ENCODE peak calls at places on chromosome 16, in eight cellular contexts. K is CD4-positive, CD25-positive, alpha-beta regulatory T cell; O is brain microvascular endothelial cell; M is T-helper 1 cell; Q is HT-29; Y is activated CD4-positive, alpha-beta T cell treated with anti-CD3 and anti-CD28 coated beads, Interleukin-2, amount 10 ng/mL, durations not matched to agents 7 days and 5 days; U is GM04503; R is activated naive CD8-positive, alpha-beta T cell treated with anti-CD3 and anti-CD28 coated beads for 36 hours. G is an unnamed sample.

GRCh38 chr16:48720266-48720665 is 110.3 kb upstream of the N4BP1 start:
- DNase-seq in K (no peak), O (peak), M (no peak), Q (peak), Y (peak), U (no peak), R (no peak), G (no peak)

GRCh38 chr16:64184156-64184555 is 937.7 kb downstream of the CDH11 start:
- DNase-seq in K (no peak), O (no peak), M (no peak), Q (no peak), Y (no peak), U (no peak), R (no peak), G (peak)

GRCh38 chr16:88195911-88196465 is 186.8 kb upstream of the ZNF469 start:
- DNase-seq in K (no peak), O (no peak), M (no peak), Q (no peak), Y (no peak), U (no peak), R (no peak), G (no peak)

GRCh38 chr16:87143661-87144121 is 173.5 kb downstream of the C16orf95 start:
- DNase-seq in K (no peak), O (no peak), M (no peak), Q (no peak), Y (no peak), U (no peak), R (no peak), G (no peak)

GRCh38 chr16:64019339-64019738 is 1102.5 kb downstream of the CDH11 start:
- DNase-seq in K (no peak), O (no peak), M (no peak), Q (peak), Y (no peak), U (no peak), R (no peak), G (no peak)

GRCh38 chr16:14070877-14071575 is at the start of gene MRTFB:
- DNase-seq in K (peak), O (peak), M (peak), Q (peak), Y (peak), U (no peak), R (peak), G (peak)

GRCh38 chr16:68800257-68800875 is 43.0 kb upstream of the TANGO6 start:
- DNase-seq in K (peak), O (peak), M (peak), Q (peak), Y (peak), U (peak), R (peak), G (peak)

GRCh38 chr16:48123104-48123788 is 32.5 kb downstream of the ABCC12 start:
- DNase-seq in K (no peak), O (peak), M (no peak), Q (peak), Y (peak), U (peak), R (peak), G (no peak)

GRCh38 chr16:67282447-67282805 is 3.1 kb downstream of the PLEKHG4 start:
- DNase-seq in K (no peak), O (no peak), M (no peak), Q (no peak), Y (no peak), U (no peak), R (no peak), G (no peak)

GRCh38 chr16:72848759-72849664 is 198.9 kb downstream of the ZFHX3 start:
- DNase-seq in K (no peak), O (peak), M (no peak), Q (peak), Y (no peak), U (peak), R (no peak), G (peak)

GRCh38 chr16:57800213-57801097 is 1.8 kb downstream of the KIFC3 start:
- DNase-seq in K (no peak), O (no peak), M (no peak), Q (no peak), Y (no peak), U (no peak), R (no peak), G (no peak)

GRCh38 chr16:28324235-28324886 is 32.0 kb downstream of the SBK1 start:
- DNase-seq in K (no peak), O (no peak), M (no peak), Q (no peak), Y (no peak), U (no peak), R (no peak), G (no peak)

GRCh38 chr16:29644973-29645698 is 17.9 kb upstream of the SPN start:
- DNase-seq in K (no peak), O (no peak), M (no peak), Q (no peak), Y (no peak), U (no peak), R (no peak), G (no peak)

GRCh38 chr16:11079657-11080187 is 135.4 kb downstream of the CLEC16A start:
- DNase-seq in K (no peak), O (peak), M (no peak), Q (peak), Y (no peak), U (peak), R (no peak), G (no peak)

GRCh38 chr16:14337303-14338191 is 266.4 kb downstream of the MRTFB start:
- DNase-seq in K (no peak), O (no peak), M (no peak), Q (no peak), Y (no peak), U (no peak), R (no peak), G (no peak)

GRCh38 chr16:11824362-11824761 is 27.0 kb downstream of the RSL1D1 start:
- DNase-seq in K (no peak), O (no peak), M (no peak), Q (peak), Y (no peak), U (no peak), R (no peak), G (no peak)

G was measured in SK-MEL-5.